ENCODE peak calls at places on chromosomes 11 and 22, in ten cellular contexts. One of them, this sample, is unnamed.

GRCh38 chr11:10885703-10886363 is 28.0 kb upstream of the ZBED5 start:
- DNase-seq in lung: no peak
- DNase-seq in cardiac muscle cell: peak; percentile 87
- DNase-seq in CD8-positive, alpha-beta T cell: no peak
- DNase-seq in heart right ventricle: no peak
- DNase-seq in PC-9: no peak
- DNase-seq in AG09309: no peak
- DNase-seq in HFFc6: no peak
- DNase-seq in stomach: no peak
- DNase-seq in lower lobe of right lung: no peak
- DNase-seq in this sample: no peak

GRCh38 chr22:32584650-32585049 is 110.0 kb downstream of the FBXO7 start:
- DNase-seq in lung: no peak
- DNase-seq in cardiac muscle cell: peak; percentile 61
- DNase-seq in CD8-positive, alpha-beta T cell: no peak
- DNase-seq in heart right ventricle: no peak
- DNase-seq in PC-9: no peak
- DNase-seq in AG09309: no peak
- DNase-seq in HFFc6: peak; percentile 12
- DNase-seq in stomach: no peak
- DNase-seq in lower lobe of right lung: no peak
- DNase-seq in this sample: no peak

GRCh38 chr22:28582806-28583205 is 96.8 kb downstream of the TTC28 start:
- DNase-seq in lung: no peak
- DNase-seq in cardiac muscle cell: peak; percentile 84
- DNase-seq in CD8-positive, alpha-beta T cell: no peak
- DNase-seq in heart right ventricle: no peak
- DNase-seq in PC-9: no peak
- DNase-seq in AG09309: peak; percentile 80
- DNase-seq in HFFc6: peak; percentile 85
- DNase-seq in stomach: no peak
- DNase-seq in lower lobe of right lung: no peak
- DNase-seq in this sample: no peak

GRCh38 chr22:48635825-48636224 is 1191.8 kb downstream of the BRD1 start:
- DNase-seq in lung: no peak
- DNase-seq in cardiac muscle cell: no peak
- DNase-seq in CD8-positive, alpha-beta T cell: no peak
- DNase-seq in heart right ventricle: no peak
- DNase-seq in PC-9: no peak
- DNase-seq in AG09309: no peak
- DNase-seq in HFFc6: no peak
- DNase-seq in stomach: no peak
- DNase-seq in lower lobe of right lung: no peak
- DNase-seq in this sample: no peak

GRCh38 chr11:67504023-67504949 is 877 bp downstream of the PITPNM1 start:
- DNase-seq in lung: no peak
- DNase-seq in cardiac muscle cell: peak; percentile 58
- DNase-seq in CD8-positive, alpha-beta T cell: no peak
- DNase-seq in heart right ventricle: peak; percentile 44
- DNase-seq in PC-9: peak; percentile 53
- DNase-seq in AG09309: no peak
- DNase-seq in HFFc6: no peak
- DNase-seq in stomach: no peak
- DNase-seq in lower lobe of right lung: no peak
- DNase-seq in this sample: no peak

GRCh38 chr22:37222440-37222971 is 10.2 kb upstream of the SSTR3 start:
- DNase-seq in lung: no peak
- DNase-seq in cardiac muscle cell: no peak
- DNase-seq in CD8-positive, alpha-beta T cell: no peak
- DNase-seq in heart right ventricle: no peak
- DNase-seq in PC-9: no peak
- DNase-seq in AG09309: no peak
- DNase-seq in HFFc6: no peak
- DNase-seq in stomach: no peak
- DNase-seq in lower lobe of right lung: no peak
- DNase-seq in this sample: no peak

GRCh38 chr11:78061921-78062311 is 1.7 kb upstream of the THRSP start:
- DNase-seq in lung: no peak
- DNase-seq in cardiac muscle cell: peak; percentile 56
- DNase-seq in CD8-positive, alpha-beta T cell: no peak
- DNase-seq in heart right ventricle: no peak
- DNase-seq in PC-9: no peak
- DNase-seq in AG09309: no peak
- DNase-seq in HFFc6: no peak
- DNase-seq in stomach: no peak
- DNase-seq in lower lobe of right lung: no peak
- DNase-seq in this sample: no peak

GRCh38 chr11:116179346-116179850 is 593.4 kb downstream of the BUD13 start:
- DNase-seq in lung: no peak
- DNase-seq in cardiac muscle cell: no peak
- DNase-seq in CD8-positive, alpha-beta T cell: no peak
- DNase-seq in heart right ventricle: no peak
- DNase-seq in PC-9: no peak
- DNase-seq in AG09309: no peak
- DNase-seq in HFFc6: no peak
- DNase-seq in stomach: no peak
- DNase-seq in lower lobe of right lung: no peak
- DNase-seq in this sample: no peak

GRCh38 chr22:40414838-40415505 is 44.6 kb downstream of the SGSM3 start:
- DNase-seq in lung: no peak
- DNase-seq in cardiac muscle cell: no peak
- DNase-seq in CD8-positive, alpha-beta T cell: no peak
- DNase-seq in heart right ventricle: no peak
- DNase-seq in PC-9: no peak
- DNase-seq in AG09309: no peak
- DNase-seq in HFFc6: no peak
- DNase-seq in stomach: no peak
- DNase-seq in lower lobe of right lung: peak; percentile 32
- DNase-seq in this sample: no peak
- TF ChIP-seq CTCF in lung: no peak
- TF ChIP-seq CTCF in cardiac muscle cell: no peak
- TF ChIP-seq CTCF in CD8-positive, alpha-beta T cell: no peak
- TF ChIP-seq CTCF in heart right ventricle: no peak
- TF ChIP-seq CTCF in PC-9: no peak
- TF ChIP-seq CTCF in AG09309: no peak
- TF ChIP-seq CTCF in HFFc6: no peak
- TF ChIP-seq CTCF in stomach: no peak
- TF ChIP-seq CTCF in lower lobe of right lung: no peak
- TF ChIP-seq CTCF in this sample: no peak

GRCh38 chr11:58788355-58789023 is 56.0 kb downstream of the GLYATL2 start:
- DNase-seq in lung: peak; percentile 45
- DNase-seq in cardiac muscle cell: peak; percentile 62
- DNase-seq in CD8-positive, alpha-beta T cell: no peak
- DNase-seq in heart right ventricle: no peak
- DNase-seq in PC-9: peak; percentile 31
- DNase-seq in AG09309: peak; percentile 14
- DNase-seq in HFFc6: peak; percentile 73
- DNase-seq in stomach: peak; percentile 66
- DNase-seq in lower lobe of right lung: no peak
- DNase-seq in this sample: no peak

GRCh38 chr11:58782066-58782465 is 50.3 kb upstream of the GLYAT start:
- DNase-seq in lung: no peak
- DNase-seq in cardiac muscle cell: no peak
- DNase-seq in CD8-positive, alpha-beta T cell: no peak
- DNase-seq in heart right ventricle: no peak
- DNase-seq in PC-9: no peak
- DNase-seq in AG09309: no peak
- DNase-seq in HFFc6: no peak
- DNase-seq in stomach: no peak
- DNase-seq in lower lobe of right lung: no peak
- DNase-seq in this sample: no peak

GRCh38 chr11:58787903-58788302 is 56.2 kb upstream of the GLYAT start:
- DNase-seq in lung: no peak
- DNase-seq in cardiac muscle cell: no peak
- DNase-seq in CD8-positive, alpha-beta T cell: no peak
- DNase-seq in heart right ventricle: no peak
- DNase-seq in PC-9: no peak
- DNase-seq in AG09309: no peak
- DNase-seq in HFFc6: peak; percentile 29
- DNase-seq in stomach: no peak
- DNase-seq in lower lobe of right lung: no peak
- DNase-seq in this sample: no peak

GRCh38 chr11:58786693-58787092 is 55.0 kb upstream of the GLYAT start:
- DNase-seq in lung: no peak
- DNase-seq in cardiac muscle cell: no peak
- DNase-seq in CD8-positive, alpha-beta T cell: no peak
- DNase-seq in heart right ventricle: no peak
- DNase-seq in PC-9: no peak
- DNase-seq in AG09309: no peak
- DNase-seq in HFFc6: peak; percentile 3
- DNase-seq in stomach: no peak
- DNase-seq in lower lobe of right lung: no peak
- DNase-seq in this sample: no peak

GRCh38 chr11:58784995-58785394 is 53.3 kb upstream of the GLYAT start:
- DNase-seq in lung: no peak
- DNase-seq in cardiac muscle cell: no peak
- DNase-seq in CD8-positive, alpha-beta T cell: no peak
- DNase-seq in heart right ventricle: no peak
- DNase-seq in PC-9: no peak
- DNase-seq in AG09309: no peak
- DNase-seq in HFFc6: no peak
- DNase-seq in stomach: no peak
- DNase-seq in lower lobe of right lung: no peak
- DNase-seq in this sample: no peak
- TF ChIP-seq CTCF in lung: no peak
- TF ChIP-seq CTCF in cardiac muscle cell: no peak
- TF ChIP-seq CTCF in CD8-positive, alpha-beta T cell: no peak
- TF ChIP-seq CTCF in heart right ventricle: no peak
- TF ChIP-seq CTCF in PC-9: peak; percentile 29
- TF ChIP-seq CTCF in AG09309: no peak
- TF ChIP-seq CTCF in HFFc6: peak; percentile 47
- TF ChIP-seq CTCF in stomach: no peak
- TF ChIP-seq CTCF in lower lobe of right lung: no peak
- TF ChIP-seq CTCF in this sample: no peak

GRCh38 chr11:47413908-47414684 is 5.7 kb downstream of the SLC39A13 start:
- DNase-seq in lung: peak; percentile 62
- DNase-seq in cardiac muscle cell: peak; percentile 80
- DNase-seq in CD8-positive, alpha-beta T cell: no peak
- DNase-seq in heart right ventricle: no peak
- DNase-seq in PC-9: no peak
- DNase-seq in AG09309: no peak
- DNase-seq in HFFc6: no peak
- DNase-seq in stomach: no peak
- DNase-seq in lower lobe of right lung: no peak
- DNase-seq in this sample: no peak

GRCh38 chr11:47414685-47415070 is 6.3 kb downstream of the SLC39A13 start:
- DNase-seq in lung: no peak
- DNase-seq in cardiac muscle cell: no peak
- DNase-seq in CD8-positive, alpha-beta T cell: no peak
- DNase-seq in heart right ventricle: no peak
- DNase-seq in PC-9: no peak
- DNase-seq in AG09309: no peak
- DNase-seq in HFFc6: no peak
- DNase-seq in stomach: no peak
- DNase-seq in lower lobe of right lung: no peak
- DNase-seq in this sample: no peak

GRCh38 chr11:47410404-47411264 is 2.2 kb downstream of the SLC39A13 start:
- DNase-seq in lung: no peak
- DNase-seq in cardiac muscle cell: no peak
- DNase-seq in CD8-positive, alpha-beta T cell: no peak
- DNase-seq in heart right ventricle: no peak
- DNase-seq in PC-9: no peak
- DNase-seq in AG09309: no peak
- DNase-seq in HFFc6: no peak
- DNase-seq in stomach: no peak
- DNase-seq in lower lobe of right lung: no peak
- DNase-seq in this sample: no peak

GRCh38 chr11:47413351-47413750 is 5.0 kb downstream of the SLC39A13 start:
- DNase-seq in lung: no peak
- DNase-seq in cardiac muscle cell: no peak
- DNase-seq in CD8-positive, alpha-beta T cell: no peak
- DNase-seq in heart right ventricle: no peak
- DNase-seq in PC-9: no peak
- DNase-seq in AG09309: no peak
- DNase-seq in HFFc6: no peak
- DNase-seq in stomach: no peak
- DNase-seq in lower lobe of right lung: no peak
- DNase-seq in this sample: no peak

GRCh38 chr11:47412152-47412746 is 3.9 kb downstream of the SLC39A13 start:
- DNase-seq in lung: peak; percentile 67
- DNase-seq in cardiac muscle cell: peak; percentile 48
- DNase-seq in CD8-positive, alpha-beta T cell: no peak
- DNase-seq in heart right ventricle: peak; percentile 65
- DNase-seq in PC-9: peak; percentile 55
- DNase-seq in AG09309: no peak
- DNase-seq in HFFc6: peak; percentile 39
- DNase-seq in stomach: peak; percentile 54
- DNase-seq in lower lobe of right lung: peak; percentile 75
- DNase-seq in this sample: no peak
- TF ChIP-seq CTCF in lung: peak; percentile 44
- TF ChIP-seq CTCF in cardiac muscle cell: peak; percentile 80
- TF ChIP-seq CTCF in CD8-positive, alpha-beta T cell: peak; percentile 70
- TF ChIP-seq CTCF in heart right ventricle: peak; percentile 65
- TF ChIP-seq CTCF in PC-9: peak; percentile 83
- TF ChIP-seq CTCF in AG09309: peak; percentile 92
- TF ChIP-seq CTCF in HFFc6: peak; percentile 91
- TF ChIP-seq CTCF in stomach: peak; percentile 66
- TF ChIP-seq CTCF in lower lobe of right lung: peak; percentile 78
- TF ChIP-seq CTCF in this sample: peak; percentile 49

GRCh38 chr11:113163291-113164030 is 150.9 kb upstream of the TTC12 start:
- DNase-seq in lung: no peak
- DNase-seq in cardiac muscle cell: peak; percentile 67
- DNase-seq in CD8-positive, alpha-beta T cell: no peak
- DNase-seq in heart right ventricle: no peak
- DNase-seq in PC-9: no peak
- DNase-seq in AG09309: no peak
- DNase-seq in HFFc6: no peak
- DNase-seq in stomach: no peak
- DNase-seq in lower lobe of right lung: no peak
- DNase-seq in this sample: no peak

GRCh38 chr11:113159967-113160621 is 154.3 kb upstream of the TTC12 start:
- DNase-seq in lung: no peak
- DNase-seq in cardiac muscle cell: peak; percentile 79
- DNase-seq in CD8-positive, alpha-beta T cell: no peak
- DNase-seq in heart right ventricle: no peak
- DNase-seq in PC-9: no peak
- DNase-seq in AG09309: no peak
- DNase-seq in HFFc6: no peak
- DNase-seq in stomach: no peak
- DNase-seq in lower lobe of right lung: no peak
- DNase-seq in this sample: no peak

GRCh38 chr11:113161671-113162589 is 152.5 kb upstream of the TTC12 start:
- DNase-seq in lung: no peak
- DNase-seq in cardiac muscle cell: no peak
- DNase-seq in CD8-positive, alpha-beta T cell: no peak
- DNase-seq in heart right ventricle: no peak
- DNase-seq in PC-9: no peak
- DNase-seq in AG09309: no peak
- DNase-seq in HFFc6: no peak
- DNase-seq in stomach: peak; percentile 40
- DNase-seq in lower lobe of right lung: no peak
- DNase-seq in this sample: no peak

GRCh38 chr11:113160652-113161051 is 153.7 kb upstream of the TTC12 start:
- DNase-seq in lung: no peak
- DNase-seq in cardiac muscle cell: no peak
- DNase-seq in CD8-positive, alpha-beta T cell: no peak
- DNase-seq in heart right ventricle: no peak
- DNase-seq in PC-9: no peak
- DNase-seq in AG09309: no peak
- DNase-seq in HFFc6: no peak
- DNase-seq in stomach: no peak
- DNase-seq in lower lobe of right lung: no peak
- DNase-seq in this sample: no peak

DNA sequence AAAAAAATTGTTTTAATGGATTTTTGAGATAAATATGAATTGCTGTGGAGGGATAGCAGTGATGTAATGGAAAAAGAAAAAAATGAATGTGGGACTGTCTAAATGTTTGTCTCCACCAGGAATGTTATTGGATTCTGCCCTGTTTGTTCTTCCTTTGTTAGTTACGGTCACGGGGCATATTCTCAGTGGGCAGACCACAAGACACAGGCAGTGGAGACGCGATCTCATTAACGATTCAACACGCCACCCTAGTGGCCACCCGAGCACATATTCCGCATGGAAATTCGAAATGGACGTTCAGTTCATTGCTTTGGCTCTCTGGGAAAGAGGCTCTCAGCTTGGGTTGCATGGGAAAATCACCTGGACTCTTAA is 151.8 kb upstream of the TTC12 start:
- DNase-seq in lung: no peak
- DNase-seq in cardiac muscle cell: peak; percentile 53
- DNase-seq in CD8-positive, alpha-beta T cell: no peak
- DNase-seq in heart right ventricle: no peak
- DNase-seq in PC-9: no peak
- DNase-seq in AG09309: no peak
- DNase-seq in HFFc6: no peak
- DNase-seq in stomach: peak; percentile 50
- DNase-seq in lower lobe of right lung: no peak
- DNase-seq in this sample: no peak
- TF ChIP-seq CTCF in lung: no peak
- TF ChIP-seq CTCF in cardiac muscle cell: peak; percentile 28
- TF ChIP-seq CTCF in CD8-positive, alpha-beta T cell: no peak
- TF ChIP-seq CTCF in heart right ventricle: no peak
- TF ChIP-seq CTCF in PC-9: no peak
- TF ChIP-seq CTCF in AG09309: no peak
- TF ChIP-seq CTCF in HFFc6: no peak
- TF ChIP-seq CTCF in stomach: no peak
- TF ChIP-seq CTCF in lower lobe of right lung: no peak
- TF ChIP-seq CTCF in this sample: no peak